ENCODE peak calls at places on chromosomes 12 and 14, in seven cellular contexts. One of them, this sample, is unnamed.
A peak's percentile ranks its signal among the peaks of the same experiment; 100 is the strongest.

GRCh38 chr12:64083285-64084210 is 138.5 kb downstream of the KICS2 start:
- DNase-seq in T-helper 2 cell: no peak
- DNase-seq in AG04450: peak; percentile 90
- DNase-seq in kidney: no peak
- DNase-seq in activated CD8-positive, alpha-beta memory T cell treated with anti-CD3 and anti-CD28 coated beads for 4 hours: no peak
- DNase-seq in GM20000: no peak
- DNase-seq in stimulated activated naive B cell treated with anti-CD40 and anti-IgM and Interleukin-4, amounts not matched to agents 10 μg/mL and 1 μg/mL and 100 μg/mL, for 72 hours: no peak
- DNase-seq in this sample: no peak

GRCh38 chr12:54786081-54786480 is 68.2 kb upstream of the MUCL1 start:
- DNase-seq in AG04450: no peak
- DNase-seq in GM20000: no peak
- DNase-seq in T-helper 2 cell: no peak
- DNase-seq in kidney: no peak
- DNase-seq in activated CD8-positive, alpha-beta memory T cell treated with anti-CD3 and anti-CD28 coated beads for 4 hours: no peak
- DNase-seq in stimulated activated naive B cell treated with anti-CD40 and anti-IgM and Interleukin-4, amounts not matched to agents 10 μg/mL and 1 μg/mL and 100 μg/mL, for 72 hours: no peak
- DNase-seq in this sample: no peak

GRCh38 chr14:22386924-22387775 is 201.9 kb downstream of the DAD1 start:
- DNase-seq in kidney: no peak
- DNase-seq in activated CD8-positive, alpha-beta memory T cell treated with anti-CD3 and anti-CD28 coated beads for 4 hours: no peak
- DNase-seq in GM20000: peak; percentile 63
- DNase-seq in stimulated activated naive B cell treated with anti-CD40 and anti-IgM and Interleukin-4, amounts not matched to agents 10 μg/mL and 1 μg/mL and 100 μg/mL, for 72 hours: peak; percentile 75
- DNase-seq in T-helper 2 cell: no peak
- DNase-seq in AG04450: peak; percentile 47
- DNase-seq in this sample: no peak

GRCh38 chr14:102187044-102187443 is 47.3 kb downstream of the WDR20 start:
- DNase-seq in kidney: no peak
- DNase-seq in GM20000: no peak
- DNase-seq in activated CD8-positive, alpha-beta memory T cell treated with anti-CD3 and anti-CD28 coated beads for 4 hours: no peak
- DNase-seq in AG04450: peak; percentile 29
- DNase-seq in T-helper 2 cell: no peak
- DNase-seq in stimulated activated naive B cell treated with anti-CD40 and anti-IgM and Interleukin-4, amounts not matched to agents 10 μg/mL and 1 μg/mL and 100 μg/mL, for 72 hours: no peak
- DNase-seq in this sample: no peak

GRCh38 chr14:22972313-22972930 is 9.9 kb downstream of the AJUBA start:
- DNase-seq in AG04450: no peak
- DNase-seq in stimulated activated naive B cell treated with anti-CD40 and anti-IgM and Interleukin-4, amounts not matched to agents 10 μg/mL and 1 μg/mL and 100 μg/mL, for 72 hours: no peak
- DNase-seq in kidney: no peak
- DNase-seq in T-helper 2 cell: no peak
- DNase-seq in activated CD8-positive, alpha-beta memory T cell treated with anti-CD3 and anti-CD28 coated beads for 4 hours: no peak
- DNase-seq in GM20000: no peak
- DNase-seq in this sample: no peak

GRCh38 chr12:122730215-122731014 is at the start of gene HCAR1:
- DNase-seq in AG04450: no peak
- DNase-seq in stimulated activated naive B cell treated with anti-CD40 and anti-IgM and Interleukin-4, amounts not matched to agents 10 μg/mL and 1 μg/mL and 100 μg/mL, for 72 hours: no peak
- DNase-seq in kidney: no peak
- DNase-seq in GM20000: no peak
- DNase-seq in T-helper 2 cell: peak; percentile 90
- DNase-seq in activated CD8-positive, alpha-beta memory T cell treated with anti-CD3 and anti-CD28 coated beads for 4 hours: no peak
- DNase-seq in this sample: no peak

GRCh38 chr14:94123868-94124267 is 5.5 kb downstream of the IFI27L2 start:
- DNase-seq in T-helper 2 cell: no peak
- DNase-seq in activated CD8-positive, alpha-beta memory T cell treated with anti-CD3 and anti-CD28 coated beads for 4 hours: no peak
- DNase-seq in GM20000: no peak
- DNase-seq in stimulated activated naive B cell treated with anti-CD40 and anti-IgM and Interleukin-4, amounts not matched to agents 10 μg/mL and 1 μg/mL and 100 μg/mL, for 72 hours: no peak
- DNase-seq in kidney: no peak
- DNase-seq in AG04450: no peak
- DNase-seq in this sample: no peak

GRCh38 chr14:104869669-104870367 is 4.8 kb downstream of the CEP170B start:
- DNase-seq in T-helper 2 cell: no peak
- DNase-seq in activated CD8-positive, alpha-beta memory T cell treated with anti-CD3 and anti-CD28 coated beads for 4 hours: no peak
- DNase-seq in stimulated activated naive B cell treated with anti-CD40 and anti-IgM and Interleukin-4, amounts not matched to agents 10 μg/mL and 1 μg/mL and 100 μg/mL, for 72 hours: no peak
- DNase-seq in kidney: peak; percentile 45
- DNase-seq in AG04450: no peak
- DNase-seq in GM20000: no peak
- DNase-seq in this sample: no peak

GRCh38 chr14:30427846-30428245 is 131.1 kb upstream of the G2E3 start:
- DNase-seq in activated CD8-positive, alpha-beta memory T cell treated with anti-CD3 and anti-CD28 coated beads for 4 hours: no peak
- DNase-seq in GM20000: no peak
- DNase-seq in kidney: no peak
- DNase-seq in T-helper 2 cell: no peak
- DNase-seq in stimulated activated naive B cell treated with anti-CD40 and anti-IgM and Interleukin-4, amounts not matched to agents 10 μg/mL and 1 μg/mL and 100 μg/mL, for 72 hours: no peak
- DNase-seq in AG04450: no peak
- DNase-seq in this sample: no peak

GRCh38 chr12:34394211-34395055 is 372.1 kb downstream of the ALG10 start:
- DNase-seq in GM20000: no peak
- DNase-seq in T-helper 2 cell: no peak
- DNase-seq in stimulated activated naive B cell treated with anti-CD40 and anti-IgM and Interleukin-4, amounts not matched to agents 10 μg/mL and 1 μg/mL and 100 μg/mL, for 72 hours: no peak
- DNase-seq in kidney: peak; percentile 35
- DNase-seq in AG04450: no peak
- DNase-seq in activated CD8-positive, alpha-beta memory T cell treated with anti-CD3 and anti-CD28 coated beads for 4 hours: no peak
- DNase-seq in this sample: no peak

GRCh38 chr14:94314890-94315289 is 8.2 kb downstream of the SERPINA6 start:
- DNase-seq in GM20000: no peak
- DNase-seq in kidney: no peak
- DNase-seq in AG04450: no peak
- DNase-seq in activated CD8-positive, alpha-beta memory T cell treated with anti-CD3 and anti-CD28 coated beads for 4 hours: no peak
- DNase-seq in T-helper 2 cell: no peak
- DNase-seq in stimulated activated naive B cell treated with anti-CD40 and anti-IgM and Interleukin-4, amounts not matched to agents 10 μg/mL and 1 μg/mL and 100 μg/mL, for 72 hours: no peak
- DNase-seq in this sample: no peak

GRCh38 chr12:27682534-27682933 is 13.7 kb upstream of the REP15 start:
- DNase-seq in T-helper 2 cell: no peak
- DNase-seq in GM20000: no peak
- DNase-seq in stimulated activated naive B cell treated with anti-CD40 and anti-IgM and Interleukin-4, amounts not matched to agents 10 μg/mL and 1 μg/mL and 100 μg/mL, for 72 hours: no peak
- DNase-seq in AG04450: peak; percentile 13
- DNase-seq in kidney: no peak
- DNase-seq in activated CD8-positive, alpha-beta memory T cell treated with anti-CD3 and anti-CD28 coated beads for 4 hours: no peak
- DNase-seq in this sample: no peak

GRCh38 chr14:92679246-92679645 is 69.2 kb downstream of the LGMN start:
- DNase-seq in stimulated activated naive B cell treated with anti-CD40 and anti-IgM and Interleukin-4, amounts not matched to agents 10 μg/mL and 1 μg/mL and 100 μg/mL, for 72 hours: no peak
- DNase-seq in activated CD8-positive, alpha-beta memory T cell treated with anti-CD3 and anti-CD28 coated beads for 4 hours: no peak
- DNase-seq in AG04450: no peak
- DNase-seq in GM20000: no peak
- DNase-seq in kidney: peak; percentile 45
- DNase-seq in T-helper 2 cell: no peak
- DNase-seq in this sample: no peak

GRCh38 chr12:23093488-23093887 is 468.5 kb downstream of the ETNK1 start:
- DNase-seq in AG04450: no peak
- DNase-seq in activated CD8-positive, alpha-beta memory T cell treated with anti-CD3 and anti-CD28 coated beads for 4 hours: no peak
- DNase-seq in kidney: no peak
- DNase-seq in stimulated activated naive B cell treated with anti-CD40 and anti-IgM and Interleukin-4, amounts not matched to agents 10 μg/mL and 1 μg/mL and 100 μg/mL, for 72 hours: no peak
- DNase-seq in GM20000: no peak
- DNase-seq in T-helper 2 cell: no peak
- DNase-seq in this sample: no peak